ENCODE peak calls at places on chromosomes 3 and 15, in four cellular contexts. R, B, Z and O are unnamed samples.

GRCh38 chr3:78337801-78338211 is 1297.9 kb downstream of the ROBO2 start:
- DNase-seq in R (no peak), B (no peak), Z (no peak), O (no peak)

GRCh38 chr15:72227720-72228119 is 3.3 kb downstream of the PKM start:
- DNase-seq in R (no peak), B (no peak), Z (no peak), O (no peak)

GRCh38 chr3:152688313-152688712 is 146.6 kb upstream of the P2RY1 start:
- DNase-seq in R (no peak), B (no peak), Z (no peak), O (no peak)

GRCh38 chr15:90902656-90902995 is 476 bp upstream of the MAN2A2 start:
- DNase-seq in R (peak), B (no peak), Z (no peak), O (no peak)

GRCh38 chr3:107222927-107223326 is 154.3 kb upstream of the CCDC54 start:
- DNase-seq in R (no peak), B (peak), Z (no peak), O (no peak)

GRCh38 chr3:171165499-171165921 is 139.0 kb upstream of the SLC2A2 start:
- DNase-seq in R (no peak), B (no peak), Z (no peak), O (no peak)

GRCh38 chr15:50854594-50855490 is 53.6 kb upstream of the AP4E1 start:
- DNase-seq in R (no peak), B (peak), Z (no peak), O (no peak)

GRCh38 chr3:65398953-65399352 is 639.8 kb downstream of the MAGI1 start:
- DNase-seq in R (no peak), B (peak), Z (no peak), O (no peak)

GRCh38 chr3:23566499-23566898 is 239.3 kb upstream of the UBE2E1 start:
- DNase-seq in R (no peak), B (no peak), Z (no peak), O (no peak)

GRCh38 chr15:25900901-25901300 is 37.8 kb upstream of the ATP10A start:
- DNase-seq in R (no peak), B (peak), Z (no peak), O (no peak)

GRCh38 chr3:193655827-193656433 is 62.9 kb downstream of the OPA1 start:
- DNase-seq in R (no peak), B (no peak), Z (no peak), O (no peak)

GRCh38 chr15:99409097-99409473 is 156.7 kb upstream of the MEF2A start:
- DNase-seq in R (no peak), B (peak), Z (peak), O (no peak)

GRCh38 chr3:187012609-187013051 is 82.3 kb downstream of the ST6GAL1 start:
- DNase-seq in R (no peak), B (peak), Z (peak), O (no peak)

GRCh38 chr3:138401834-138402233 is 32.6 kb upstream of the ESYT3 start:
- DNase-seq in R (no peak), B (no peak), Z (no peak), O (no peak)
- H3K4me3 ChIP-seq in R (no peak), B (no peak), Z (no peak), O (no peak)

DNA sequence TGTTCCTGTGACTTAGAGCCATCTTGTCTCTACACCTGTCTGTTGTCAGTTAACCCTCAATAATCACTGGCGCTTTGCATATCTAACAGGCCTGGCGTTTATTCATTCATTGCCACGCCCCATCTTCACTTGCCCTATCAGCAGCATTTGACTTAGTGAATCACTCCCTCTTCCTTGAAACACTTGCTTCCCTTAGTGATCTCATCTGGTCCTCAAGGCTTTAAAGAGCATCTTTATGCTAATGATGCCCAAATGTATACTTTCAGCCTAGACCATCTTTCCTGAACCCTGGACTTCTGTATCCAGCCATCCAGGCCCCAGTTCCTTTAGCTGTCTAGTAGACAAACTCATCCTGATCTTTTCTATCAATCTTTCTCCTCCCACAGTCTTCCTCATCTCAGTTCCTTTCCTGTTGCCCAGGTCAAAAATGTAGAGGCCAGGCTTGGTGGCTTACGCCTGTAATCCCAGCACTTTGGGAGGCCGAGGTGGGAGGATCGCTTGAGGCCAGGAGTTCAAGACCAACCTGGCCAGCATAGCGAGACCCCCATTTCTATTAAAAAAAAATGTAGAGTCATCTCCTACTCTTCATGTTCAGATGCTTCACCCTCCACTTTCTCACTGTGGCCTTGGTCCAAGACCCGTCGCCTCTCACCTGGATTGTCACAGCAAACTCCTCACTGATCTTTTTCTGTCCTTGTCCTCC is 1.4 kb upstream of the IGDCC4 start:
- DNase-seq in R (no peak), B (peak), Z (no peak), O (no peak)
- H3K4me3 ChIP-seq in R (no peak), B (no peak), Z (no peak), O (no peak)

GRCh38 chr15:41512078-41512394 is 1.6 kb downstream of the LTK start:
- DNase-seq in R (no peak), B (no peak), Z (no peak), O (no peak)
- H3K4me3 ChIP-seq in R (no peak), B (no peak), Z (peak), O (peak)

DNA sequence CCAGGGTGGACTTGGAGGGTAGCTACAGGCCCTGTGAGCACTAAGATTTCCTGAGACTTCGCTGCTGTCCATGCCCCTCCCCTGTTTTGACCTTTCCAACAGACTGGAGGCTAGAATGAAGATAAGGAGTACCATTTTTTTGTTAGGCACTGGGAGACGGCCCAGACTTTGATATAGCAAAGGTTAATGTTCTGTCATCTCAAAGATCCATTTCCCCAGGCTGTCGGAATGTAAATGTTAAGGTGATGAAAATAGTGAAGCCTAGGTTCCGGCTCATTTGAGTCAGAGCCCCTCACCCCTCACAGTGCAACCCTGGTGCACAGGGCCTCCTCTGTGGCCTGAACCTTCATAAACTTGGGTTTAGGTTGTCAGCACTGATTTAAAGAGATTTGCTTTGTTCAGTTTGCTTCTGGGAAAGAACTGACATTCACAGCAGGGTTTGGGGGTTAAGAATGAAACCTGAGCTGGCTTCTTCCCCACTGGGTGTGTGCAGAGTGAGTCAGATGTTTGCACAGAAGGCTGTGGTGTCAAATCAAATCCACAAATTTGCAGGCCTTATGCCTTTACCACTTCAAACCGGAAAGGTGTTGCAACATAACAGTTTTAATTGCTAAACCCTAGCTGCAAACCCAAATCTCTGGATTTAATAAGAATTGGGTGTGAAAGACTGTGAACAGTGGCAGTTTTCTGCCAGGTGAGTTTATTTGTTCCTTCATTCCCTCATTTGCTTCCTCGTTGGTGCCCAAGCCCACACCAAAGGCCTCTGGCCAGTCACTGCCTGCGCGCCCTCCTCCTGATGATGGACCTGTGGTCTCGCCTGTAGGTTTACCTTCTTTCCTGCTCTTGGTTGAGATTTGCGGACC is 20.6 kb upstream of the KCTD6 start:
- DNase-seq in R (no peak), B (peak), Z (no peak), O (no peak)
- H3K4me3 ChIP-seq in R (no peak), B (no peak), Z (no peak), O (no peak)

GRCh38 chr3:118808743-118809142 is 225.9 kb downstream of the IGSF11 start:
- DNase-seq in R (peak), B (no peak), Z (no peak), O (no peak)
- H3K4me3 ChIP-seq in R (no peak), B (no peak), Z (no peak), O (no peak)

GRCh38 chr15:55289011-55289572 is 521 bp downstream of the RAB27A start:
- DNase-seq in R (peak), B (peak), Z (no peak), O (no peak)

GRCh38 chr15:55284461-55284860 is 5.2 kb downstream of the RAB27A start:
- DNase-seq in R (no peak), B (no peak), Z (no peak), O (no peak)

GRCh38 chr15:55289573-55290360 is at the start of gene RAB27A:
- DNase-seq in R (peak), B (peak), Z (peak), O (no peak)

GRCh38 chr15:55290361-55291057 is 896 bp upstream of the RAB27A start:
- DNase-seq in R (peak), B (peak), Z (peak), O (peak)

DNA sequence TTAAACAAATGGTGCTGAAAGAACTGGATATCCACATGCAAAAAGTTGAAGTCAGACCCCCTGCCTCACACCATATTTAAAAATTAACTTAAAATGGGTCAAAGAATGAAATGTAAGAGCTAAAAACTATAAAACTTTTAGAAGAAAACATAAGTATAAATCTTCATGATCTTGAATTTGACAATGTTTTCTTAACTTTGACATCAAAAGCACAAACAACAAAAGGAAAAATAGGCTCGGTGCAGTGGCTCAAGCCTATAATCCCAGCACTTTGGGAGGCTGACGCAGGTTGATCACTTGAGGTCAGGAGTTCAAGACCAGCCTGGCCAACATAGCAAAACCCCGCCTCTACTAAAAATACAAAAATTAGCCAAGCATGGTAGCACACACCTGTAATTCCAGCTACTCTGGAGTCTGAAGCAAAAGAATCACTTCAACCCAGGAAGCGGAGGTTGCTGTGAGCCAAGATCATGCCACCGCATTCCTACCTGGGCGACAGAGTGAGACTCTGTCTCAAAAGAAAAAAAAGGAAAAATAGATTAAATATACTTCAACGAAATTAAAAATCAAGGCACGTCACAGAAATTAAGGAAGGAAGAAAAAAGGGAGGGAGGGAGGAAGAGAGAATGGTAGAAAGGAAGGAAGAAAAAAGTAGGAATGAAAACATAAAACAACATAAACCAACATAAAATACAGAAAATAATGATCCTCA is 1.5 kb downstream of the RAB27A start:
- DNase-seq in R (no peak), B (no peak), Z (no peak), O (no peak)
- H3K4me3 ChIP-seq in R (no peak), B (no peak), Z (peak), O (peak)

GRCh38 chr15:96343529-96344072 is 13.1 kb downstream of the NR2F2 start:
- DNase-seq in R (no peak), B (no peak), Z (no peak), O (no peak)
- H3K4me3 ChIP-seq in R (no peak), B (peak), Z (peak), O (no peak)